ENCODE peak calls at places on chromosomes 3 and 15, in four cellular contexts. Q, P, F and X are unnamed samples.

GRCh38 chr3:64251019-64251418 is 25.8 kb upstream of the PRICKLE2 start:
- DNase-seq in Q (no peak), P (no peak), F (peak; percentile 66), X (no peak)

GRCh38 chr15:101445562-101446526 is 43.7 kb downstream of the PCSK6 start:
- DNase-seq in Q (peak; percentile 26), P (no peak), F (peak; percentile 87), X (no peak)

GRCh38 chr3:181570472-181570871 is 141.3 kb upstream of the SOX2 start:
- DNase-seq in Q (no peak), P (no peak), F (no peak), X (no peak)

GRCh38 chr3:18809640-18810305 is 338.5 kb upstream of the KCNH8 start:
- DNase-seq in Q (no peak), P (no peak), F (no peak), X (no peak)

GRCh38 chr3:35710554-35710953 is 71.2 kb downstream of the ARPP21 start:
- DNase-seq in Q (no peak), P (no peak), F (no peak), X (no peak)

GRCh38 chr3:14847613-14848541 is 29.1 kb downstream of the FGD5 start:
- DNase-seq in Q (peak; percentile 88), P (no peak), F (no peak), X (no peak)

GRCh38 chr15:90349072-90349471 is 3.0 kb upstream of the ZNF774 start:
- DNase-seq in Q (no peak), P (no peak), F (no peak), X (no peak)

GRCh38 chr3:107660316-107660976 is 137.7 kb downstream of the BBX start:
- DNase-seq in Q (no peak), P (no peak), F (peak; percentile 39), X (peak; percentile 12)

GRCh38 chr3:145094355-145094941 is 1066.5 kb downstream of the PLOD2 start:
- DNase-seq in Q (no peak), P (no peak), F (no peak), X (no peak)

GRCh38 chr3:45153658-45154437 is 7.7 kb upstream of the CDCP1 start:
- DNase-seq in Q (no peak), P (no peak), F (peak; percentile 53), X (no peak)

GRCh38 chr3:20890124-20890523 is 704.1 kb upstream of the SGO1 start:
- DNase-seq in Q (peak; percentile 71), P (no peak), F (no peak), X (no peak)

GRCh38 chr15:95277266-95277665 is 1045.9 kb downstream of the MCTP2 start:
- DNase-seq in Q (no peak), P (no peak), F (no peak), X (no peak)

GRCh38 chr3:106963446-106963845 is 413.8 kb upstream of the CCDC54 start:
- DNase-seq in Q (no peak), P (no peak), F (no peak), X (no peak)

GRCh38 chr3:133271491-133271890 is 128.4 kb upstream of the BFSP2 start:
- DNase-seq in Q (no peak), P (no peak), F (no peak), X (no peak)

GRCh38 chr3:18656410-18656809 is 231.3 kb upstream of the SATB1 start:
- DNase-seq in Q (no peak), P (no peak), F (no peak), X (no peak)

GRCh38 chr15:35549567-35549966 is 3.6 kb upstream of the DPH6 start:
- DNase-seq in Q (no peak), P (no peak), F (no peak), X (no peak)

GRCh38 chr15:90829942-90830440 is 38.4 kb upstream of the FURIN start:
- DNase-seq in Q (no peak), P (no peak), F (no peak), X (no peak)

GRCh38 chr3:155495387-155495786 is 201.9 kb upstream of the STRIT1 start:
- DNase-seq in Q (no peak), P (no peak), F (no peak), X (no peak)

GRCh38 chr3:196991581-196992460 is 23.2 kb upstream of the PIGZ start:
- DNase-seq in Q (no peak), P (no peak), F (no peak), X (no peak)

GRCh38 chr15:70196314-70197291 is 98.9 kb upstream of the TLE3 start:
- DNase-seq in Q (no peak), P (peak; percentile 90), F (peak; percentile 89), X (no peak)

GRCh38 chr3:115292677-115293076 is 145.6 kb upstream of the ZBTB20 start:
- DNase-seq in Q (no peak), P (no peak), F (no peak), X (no peak)

GRCh38 chr3:12828751-12829150 is 12.6 kb downstream of the RPL32 start:
- DNase-seq in Q (no peak), P (no peak), F (peak; percentile 35), X (no peak)

GRCh38 chr15:31396881-31397560 is 70.4 kb downstream of the KLF13 start:
- DNase-seq in Q (peak; percentile 76), P (no peak), F (peak; percentile 40), X (peak; percentile 82)

GRCh38 chr15:85044251-85044853 is 62.7 kb downstream of the PDE8A start:
- DNase-seq in Q (no peak), P (peak; percentile 44), F (peak; percentile 63), X (peak; percentile 39)

GRCh38 chr15:66927326-66928077 is 137.9 kb upstream of the SMAD3 start:
- DNase-seq in Q (no peak), P (no peak), F (no peak), X (no peak)

GRCh38 chr15:49137861-49138260 is 17.5 kb downstream of the COPS2 start:
- DNase-seq in Q (no peak), P (no peak), F (no peak), X (no peak)

GRCh38 chr15:83193721-83194120 is 13.9 kb downstream of the HDGFL3 start:
- DNase-seq in Q (no peak), P (no peak), F (no peak), X (no peak)

GRCh38 chr15:39631357-39631756 is 50.5 kb downstream of the THBS1 start:
- DNase-seq in Q (peak; percentile 11), P (no peak), F (no peak), X (no peak)

GRCh38 chr3:137065381-137065780 is 107.6 kb downstream of the IL20RB start:
- DNase-seq in Q (no peak), P (no peak), F (no peak), X (no peak)

GRCh38 chr3:57079221-57079831 is 18.9 kb downstream of the SPATA12 start:
- DNase-seq in Q (peak; percentile 73), P (no peak), F (peak; percentile 28), X (peak; percentile 93)

GRCh38 chr3:61094608-61095007 is 156.6 kb downstream of the FHIT start:
- DNase-seq in Q (no peak), P (no peak), F (no peak), X (no peak)

GRCh38 chr3:143794793-143795462 is 53.3 kb downstream of the SLC9A9 start:
- DNase-seq in Q (no peak), P (no peak), F (no peak), X (no peak)

GRCh38 chr15:65434201-65434600 is 11.5 kb upstream of the IGDCC4 start:
- DNase-seq in Q (no peak), P (no peak), F (no peak), X (no peak)

GRCh38 chr15:59315914-59316428 is 56.7 kb downstream of the MYO1E start:
- DNase-seq in Q (no peak), P (no peak), F (no peak), X (no peak)

GRCh38 chr3:101966202-101966722 is 116.9 kb downstream of the NFKBIZ start:
- DNase-seq in Q (no peak), P (no peak), F (no peak), X (no peak)

DNA sequence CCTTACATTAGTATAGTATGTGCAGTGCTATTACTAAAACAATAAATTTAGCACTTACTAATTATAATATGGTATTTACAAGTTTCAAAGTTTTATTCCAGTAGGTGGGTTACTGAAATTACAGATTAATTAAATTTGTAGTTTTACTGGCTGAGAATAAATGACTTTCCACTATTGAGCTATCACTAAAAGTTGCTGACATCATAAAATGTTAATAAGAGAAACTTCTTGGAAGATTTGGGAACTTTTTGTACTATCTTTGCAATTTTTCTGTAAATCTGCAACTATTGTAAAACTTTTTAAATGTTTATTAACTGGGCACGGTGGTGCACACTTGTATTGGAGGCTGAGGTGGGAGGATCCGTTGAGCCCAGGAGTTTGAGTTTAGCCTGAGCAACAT is 247.7 kb downstream of the UBE2E2 start:
- DNase-seq in Q (no peak), P (no peak), F (no peak), X (no peak)
- TF ChIP-seq NFIC in Q (no peak), P (no peak), F (no peak), X (no peak)

GRCh38 chr3:183148056-183148455 is 14.5 kb downstream of the LAMP3 start:
- DNase-seq in Q (no peak), P (no peak), F (no peak), X (no peak)
- TF ChIP-seq NFIC in Q (no peak), P (no peak), F (no peak), X (peak; percentile 19)

DNA sequence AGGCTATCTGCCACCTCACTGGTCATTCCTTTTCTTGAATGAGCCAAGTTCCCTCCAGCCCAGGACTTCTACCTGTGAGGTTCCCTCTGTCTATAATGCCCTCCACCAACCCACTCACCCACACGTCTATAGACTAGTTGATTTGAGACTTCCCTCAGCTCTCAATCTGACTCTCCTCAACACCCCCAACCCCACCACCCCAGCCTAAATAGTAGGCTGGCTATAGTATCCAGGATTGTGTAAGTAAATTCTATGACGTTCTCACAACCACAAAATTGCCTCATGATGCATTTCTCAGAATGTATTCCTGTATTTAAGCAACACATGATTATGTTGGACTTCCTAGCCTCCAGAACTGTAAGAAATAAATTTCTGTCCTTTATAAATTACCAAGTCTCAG is 2.2 kb downstream of the PLSCR1 start:
- DNase-seq in Q (no peak), P (no peak), F (no peak), X (no peak)
- TF ChIP-seq NFIC in Q (no peak), P (no peak), F (no peak), X (no peak)

GRCh38 chr15:98085003-98085639 is 124.6 kb downstream of the ARRDC4 start:
- DNase-seq in Q (peak; percentile 40), P (no peak), F (peak; percentile 43), X (peak; percentile 44)
- TF ChIP-seq NFIC in Q (no peak), P (no peak), F (no peak), X (no peak)

GRCh38 chr15:93312891-93313486 is 224.0 kb upstream of the RGMA start:
- DNase-seq in Q (no peak), P (no peak), F (no peak), X (no peak)

GRCh38 chr15:93307513-93307912 is 218.5 kb upstream of the RGMA start:
- DNase-seq in Q (no peak), P (no peak), F (no peak), X (peak; percentile 27)

GRCh38 chr15:93311620-93312019 is 222.6 kb upstream of the RGMA start:
- DNase-seq in Q (no peak), P (no peak), F (no peak), X (no peak)

GRCh38 chr15:93305306-93305705 is 216.3 kb upstream of the RGMA start:
- DNase-seq in Q (no peak), P (no peak), F (no peak), X (no peak)

GRCh38 chr15:93308026-93308670 is 219.1 kb upstream of the RGMA start:
- DNase-seq in Q (no peak), P (no peak), F (no peak), X (peak; percentile 55)
- TF ChIP-seq NFIC in Q (no peak), P (no peak), F (no peak), X (no peak)

GRCh38 chr3:4829031-4829394 is 150.2 kb upstream of the BHLHE40 start:
- DNase-seq in Q (no peak), P (no peak), F (no peak), X (no peak)
- TF ChIP-seq NFIC in Q (no peak), P (peak; percentile 49), F (no peak), X (no peak)

GRCh38 chr15:52317022-52317421 is 21.4 kb upstream of the MYO5C start:
- DNase-seq in Q (no peak), P (no peak), F (no peak), X (no peak)
- TF ChIP-seq NFIC in Q (no peak), P (no peak), F (no peak), X (no peak)